ENCODE peak calls at places on chromosome 3, in four cellular contexts. One of them, this sample, is unnamed.

GRCh38 chr3:178901204-178901603 is 170.4 kb downstream of the ZMAT3 start:
- DNase-seq in K562: no peak
- DNase-seq in A549: no peak
- DNase-seq in GM12878: no peak
- DNase-seq in this sample: no peak

GRCh38 chr3:196217307-196218154 is 1.2 kb downstream of the SLC51A start:
- DNase-seq in K562: no peak
- DNase-seq in A549: no peak
- DNase-seq in GM12878: no peak
- DNase-seq in this sample: no peak

GRCh38 chr3:74074700-74075099 is 450.0 kb upstream of the PDZRN3 start:
- DNase-seq in K562: no peak
- DNase-seq in A549: no peak
- DNase-seq in GM12878: no peak
- DNase-seq in this sample: no peak

GRCh38 chr3:124775776-124776336 is 45.6 kb downstream of the UMPS start:
- DNase-seq in K562: no peak
- DNase-seq in A549: no peak
- DNase-seq in GM12878: no peak
- DNase-seq in this sample: no peak

GRCh38 chr3:133412511-133413165 is 12.8 kb downstream of the BFSP2 start:
- DNase-seq in K562: no peak
- DNase-seq in A549: no peak
- DNase-seq in GM12878: no peak
- DNase-seq in this sample: peak

GRCh38 chr3:156187146-156187769 is 66.9 kb downstream of the KCNAB1 start:
- DNase-seq in K562: no peak
- DNase-seq in A549: no peak
- DNase-seq in GM12878: no peak
- DNase-seq in this sample: peak

GRCh38 chr3:176328198-176328597 is 869.1 kb downstream of the TBL1XR1 start:
- DNase-seq in K562: no peak
- DNase-seq in A549: no peak
- DNase-seq in GM12878: no peak
- DNase-seq in this sample: no peak

GRCh38 chr3:127339943-127340861 is 52.4 kb upstream of the PRR20G start:
- DNase-seq in K562: no peak
- DNase-seq in A549: no peak
- DNase-seq in GM12878: no peak
- DNase-seq in this sample: no peak

GRCh38 chr3:64224826-64225606 is at the start of gene PRICKLE2:
- DNase-seq in K562: peak
- DNase-seq in A549: peak
- DNase-seq in GM12878: peak
- DNase-seq in this sample: peak

GRCh38 chr3:72492240-72492639 is 356.0 kb downstream of the SHQ1 start:
- DNase-seq in K562: no peak
- DNase-seq in A549: no peak
- DNase-seq in GM12878: no peak
- DNase-seq in this sample: peak

GRCh38 chr3:11705049-11705448 is 61.3 kb upstream of the VGLL4 start:
- DNase-seq in K562: peak
- DNase-seq in A549: no peak
- DNase-seq in GM12878: no peak
- DNase-seq in this sample: no peak

GRCh38 chr3:194780706-194781105 is 95.0 kb downstream of the FAM43A start:
- DNase-seq in K562: no peak
- DNase-seq in A549: no peak
- DNase-seq in GM12878: no peak
- DNase-seq in this sample: no peak

GRCh38 chr3:47342156-47342555 is 38.7 kb upstream of the PTPN23 start:
- DNase-seq in K562: no peak
- DNase-seq in A549: no peak
- DNase-seq in GM12878: no peak
- DNase-seq in this sample: no peak

GRCh38 chr3:49906004-49906860 is 2.6 kb upstream of the MST1R start:
- DNase-seq in K562: peak
- DNase-seq in A549: peak
- DNase-seq in GM12878: no peak
- DNase-seq in this sample: peak

GRCh38 chr3:127371338-127371737 is 83.5 kb upstream of the PRR20G start:
- DNase-seq in K562: no peak
- DNase-seq in A549: no peak
- DNase-seq in GM12878: no peak
- DNase-seq in this sample: no peak

GRCh38 chr3:196739671-196740475 is at the start of gene PAK2:
- DNase-seq in K562: peak
- DNase-seq in A549: peak
- DNase-seq in GM12878: peak
- DNase-seq in this sample: peak

GRCh38 chr3:190321789-190322603 is at the start of gene CLDN1:
- DNase-seq in K562: peak
- DNase-seq in A549: peak
- DNase-seq in GM12878: no peak
- DNase-seq in this sample: peak

GRCh38 chr3:86828751-86829150 is 162.2 kb downstream of the VGLL3 start:
- DNase-seq in K562: no peak
- DNase-seq in A549: no peak
- DNase-seq in GM12878: no peak
- DNase-seq in this sample: no peak
- TF ChIP-seq ELK1 in K562: no peak
- TF ChIP-seq ELK1 in A549: no peak
- TF ChIP-seq ELK1 in GM12878: no peak
- TF ChIP-seq ELK1 in this sample: no peak

GRCh38 chr3:135503429-135504083 is 462.0 kb upstream of the PPP2R3A start:
- DNase-seq in K562: peak
- DNase-seq in A549: peak
- DNase-seq in GM12878: peak
- DNase-seq in this sample: peak

GRCh38 chr3:135497979-135498378 is 467.5 kb upstream of the PPP2R3A start:
- DNase-seq in K562: no peak
- DNase-seq in A549: no peak
- DNase-seq in GM12878: no peak
- DNase-seq in this sample: no peak

GRCh38 chr3:135499426-135499825 is 466.1 kb upstream of the PPP2R3A start:
- DNase-seq in K562: no peak
- DNase-seq in A549: no peak
- DNase-seq in GM12878: no peak
- DNase-seq in this sample: no peak

GRCh38 chr3:135504084-135504685 is 461.3 kb upstream of the PPP2R3A start:
- DNase-seq in K562: no peak
- DNase-seq in A549: no peak
- DNase-seq in GM12878: no peak
- DNase-seq in this sample: no peak

GRCh38 chr3:135500034-135500433 is 465.5 kb upstream of the PPP2R3A start:
- DNase-seq in K562: no peak
- DNase-seq in A549: no peak
- DNase-seq in GM12878: no peak
- DNase-seq in this sample: no peak
- TF ChIP-seq ELK1 in K562: no peak
- TF ChIP-seq ELK1 in A549: no peak
- TF ChIP-seq ELK1 in GM12878: no peak
- TF ChIP-seq ELK1 in this sample: no peak

GRCh38 chr3:40961104-40961857 is 238.0 kb upstream of the CTNNB1 start:
- DNase-seq in K562: no peak
- DNase-seq in A549: no peak
- DNase-seq in GM12878: no peak
- DNase-seq in this sample: no peak
- TF ChIP-seq ELK1 in K562: no peak
- TF ChIP-seq ELK1 in A549: no peak
- TF ChIP-seq ELK1 in GM12878: no peak
- TF ChIP-seq ELK1 in this sample: no peak

GRCh38 chr3:56023546-56023945 is 444.7 kb downstream of the ERC2 start:
- DNase-seq in K562: no peak
- DNase-seq in A549: no peak
- DNase-seq in GM12878: no peak
- DNase-seq in this sample: no peak
- TF ChIP-seq ELK1 in K562: no peak
- TF ChIP-seq ELK1 in A549: no peak
- TF ChIP-seq ELK1 in GM12878: no peak
- TF ChIP-seq ELK1 in this sample: no peak

GRCh38 chr3:8110966-8111798 is 390.4 kb upstream of the LMCD1 start:
- DNase-seq in K562: peak
- DNase-seq in A549: peak
- DNase-seq in GM12878: peak
- DNase-seq in this sample: peak
- TF ChIP-seq ELK1 in K562: no peak
- TF ChIP-seq ELK1 in A549: no peak
- TF ChIP-seq ELK1 in GM12878: no peak
- TF ChIP-seq ELK1 in this sample: no peak

GRCh38 chr3:77467702-77468407 is 428.0 kb downstream of the ROBO2 start:
- DNase-seq in K562: no peak
- DNase-seq in A549: no peak
- DNase-seq in GM12878: no peak
- DNase-seq in this sample: no peak
- TF ChIP-seq ELK1 in K562: no peak
- TF ChIP-seq ELK1 in A549: no peak
- TF ChIP-seq ELK1 in GM12878: no peak
- TF ChIP-seq ELK1 in this sample: no peak

GRCh38 chr3:10563396-10563795 is 58.0 kb upstream of the ATP2B2 start:
- DNase-seq in K562: no peak
- DNase-seq in A549: no peak
- DNase-seq in GM12878: no peak
- DNase-seq in this sample: no peak

GRCh38 chr3:10561942-10562565 is 56.7 kb upstream of the ATP2B2 start:
- DNase-seq in K562: no peak
- DNase-seq in A549: no peak
- DNase-seq in GM12878: no peak
- DNase-seq in this sample: no peak

GRCh38 chr3:10560060-10560861 is 54.9 kb upstream of the ATP2B2 start:
- DNase-seq in K562: no peak
- DNase-seq in A549: no peak
- DNase-seq in GM12878: no peak
- DNase-seq in this sample: no peak

GRCh38 chr3:10558726-10559125 is 53.3 kb upstream of the ATP2B2 start:
- DNase-seq in K562: no peak
- DNase-seq in A549: no peak
- DNase-seq in GM12878: no peak
- DNase-seq in this sample: no peak

DNA sequence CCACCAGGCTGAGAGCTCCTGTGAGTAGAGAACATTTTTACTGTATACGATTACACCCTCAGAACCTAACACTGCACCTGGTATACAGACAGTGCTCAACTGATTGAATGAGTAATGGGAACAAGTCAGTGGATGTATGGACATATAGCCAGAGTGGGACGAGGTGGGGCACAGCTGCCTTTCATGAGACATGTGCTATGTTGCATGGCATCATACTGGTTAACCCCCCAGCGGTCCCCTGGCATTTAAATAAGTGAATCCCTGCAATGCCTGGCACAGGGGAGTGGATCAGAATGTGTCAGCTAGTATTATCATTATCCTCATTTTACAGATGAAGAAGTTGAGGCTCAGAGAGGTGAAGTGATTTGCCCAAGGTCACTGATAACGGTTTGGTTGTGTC is 55.8 kb upstream of the ATP2B2 start:
- DNase-seq in K562: no peak
- DNase-seq in A549: no peak
- DNase-seq in GM12878: no peak
- DNase-seq in this sample: no peak
- TF ChIP-seq ELK1 in K562: no peak
- TF ChIP-seq ELK1 in A549: no peak
- TF ChIP-seq ELK1 in GM12878: no peak
- TF ChIP-seq ELK1 in this sample: no peak

DNA sequence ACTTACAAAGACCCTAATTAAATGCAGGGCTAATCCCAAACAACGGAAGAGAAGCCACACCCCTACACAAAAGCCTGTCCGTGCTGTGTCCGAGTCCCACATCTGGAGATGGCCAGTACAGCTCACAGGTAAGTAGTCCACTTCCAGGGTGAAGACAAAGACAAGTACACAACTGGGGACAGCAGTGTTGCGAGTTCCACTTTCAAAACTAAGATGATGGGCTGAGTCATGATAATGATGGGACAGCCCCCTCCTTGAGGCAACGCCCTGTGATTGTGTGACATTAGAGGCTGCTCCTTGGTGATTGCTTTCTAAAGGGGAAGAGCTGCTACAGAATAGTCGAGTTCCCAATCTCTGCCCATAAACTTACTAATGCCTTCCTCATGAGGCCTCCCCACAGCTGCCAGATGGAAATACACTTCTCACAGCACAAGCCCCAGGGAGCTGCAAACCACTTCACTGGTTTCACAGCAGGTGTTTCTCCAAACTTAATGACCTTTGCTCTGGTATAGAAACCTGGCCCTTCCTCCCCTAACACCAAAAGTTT is 27.6 kb downstream of the RFT1 start:
- DNase-seq in K562: peak
- DNase-seq in A549: no peak
- DNase-seq in GM12878: peak
- DNase-seq in this sample: no peak
- TF ChIP-seq ELK1 in K562: no peak
- TF ChIP-seq ELK1 in A549: no peak
- TF ChIP-seq ELK1 in GM12878: no peak
- TF ChIP-seq ELK1 in this sample: no peak

DNA sequence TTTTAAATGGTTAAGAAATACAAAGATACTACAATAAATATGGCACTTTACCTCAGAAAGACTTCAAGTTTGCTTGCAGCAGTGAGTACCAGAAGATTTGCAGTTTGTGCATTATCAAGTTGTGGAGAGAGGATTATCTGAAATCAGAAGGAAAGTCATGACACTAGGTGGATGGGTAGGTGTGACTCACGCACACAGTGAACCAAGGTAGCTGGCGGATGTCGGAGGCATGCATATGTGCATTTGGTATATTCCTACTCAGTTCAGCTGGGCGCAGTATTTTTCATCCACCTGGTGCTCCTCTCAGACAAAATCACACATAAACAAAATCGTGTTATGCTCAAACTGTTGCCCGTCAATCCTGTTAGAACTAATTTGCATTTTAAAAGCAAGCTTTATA is 351.0 kb downstream of the IGSF11 start:
- DNase-seq in K562: no peak
- DNase-seq in A549: no peak
- DNase-seq in GM12878: no peak
- DNase-seq in this sample: no peak
- TF ChIP-seq ELK1 in K562: no peak
- TF ChIP-seq ELK1 in A549: no peak
- TF ChIP-seq ELK1 in GM12878: no peak
- TF ChIP-seq ELK1 in this sample: no peak

This sample was measured in IMR-90.